ENCODE peak calls at places on chromosomes 12 and 14, in seven cellular contexts. One of them, this sample, is unnamed.

GRCh38 chr12:90995041-90995440 is 9.7 kb downstream of the EPYC start:
- DNase-seq in mesenteric fat pad: no peak
- DNase-seq in bronchial epithelial cell: peak
- DNase-seq in GM12865: no peak
- DNase-seq in suprapubic skin: no peak
- DNase-seq in fibroblast of gingiva: no peak
- DNase-seq in AG04450: no peak
- DNase-seq in this sample: no peak

GRCh38 chr14:89349196-89350008 is 67.6 kb downstream of the FOXN3 start:
- DNase-seq in suprapubic skin: no peak
- DNase-seq in mesenteric fat pad: no peak
- DNase-seq in bronchial epithelial cell: no peak
- DNase-seq in GM12865: no peak
- DNase-seq in AG04450: no peak
- DNase-seq in fibroblast of gingiva: no peak
- DNase-seq in this sample: peak

GRCh38 chr12:26205946-26206345 is 10.6 kb downstream of the SSPN start:
- DNase-seq in suprapubic skin: no peak
- DNase-seq in GM12865: no peak
- DNase-seq in mesenteric fat pad: no peak
- DNase-seq in bronchial epithelial cell: no peak
- DNase-seq in AG04450: no peak
- DNase-seq in fibroblast of gingiva: no peak
- DNase-seq in this sample: no peak

GRCh38 chr12:123721245-123721644 is 9.1 kb downstream of the ATP6V0A2 start:
- DNase-seq in fibroblast of gingiva: no peak
- DNase-seq in mesenteric fat pad: no peak
- DNase-seq in bronchial epithelial cell: no peak
- DNase-seq in suprapubic skin: no peak
- DNase-seq in GM12865: no peak
- DNase-seq in AG04450: no peak
- DNase-seq in this sample: no peak

GRCh38 chr12:96881608-96882007 is 25.4 kb upstream of the NEDD1 start:
- DNase-seq in suprapubic skin: no peak
- DNase-seq in GM12865: no peak
- DNase-seq in bronchial epithelial cell: no peak
- DNase-seq in fibroblast of gingiva: no peak
- DNase-seq in mesenteric fat pad: no peak
- DNase-seq in AG04450: no peak
- DNase-seq in this sample: no peak

GRCh38 chr12:131097247-131098177 is 143.8 kb downstream of the ADGRD1 start:
- DNase-seq in GM12865: no peak
- DNase-seq in mesenteric fat pad: peak
- DNase-seq in AG04450: no peak
- DNase-seq in suprapubic skin: peak
- DNase-seq in bronchial epithelial cell: no peak
- DNase-seq in fibroblast of gingiva: no peak
- DNase-seq in this sample: no peak

GRCh38 chr12:57983150-57983857 is 41.9 kb downstream of the ATP23 start:
- DNase-seq in AG04450: peak
- DNase-seq in suprapubic skin: no peak
- DNase-seq in mesenteric fat pad: no peak
- DNase-seq in fibroblast of gingiva: peak
- DNase-seq in GM12865: peak
- DNase-seq in bronchial epithelial cell: peak
- DNase-seq in this sample: peak

GRCh38 chr12:52896190-52897100 is 8.4 kb downstream of the KRT8 start:
- DNase-seq in AG04450: no peak
- DNase-seq in suprapubic skin: no peak
- DNase-seq in bronchial epithelial cell: no peak
- DNase-seq in mesenteric fat pad: no peak
- DNase-seq in fibroblast of gingiva: no peak
- DNase-seq in GM12865: no peak
- DNase-seq in this sample: no peak

GRCh38 chr12:25200703-25201102 is 5.7 kb downstream of the ETFRF1 start:
- DNase-seq in mesenteric fat pad: no peak
- DNase-seq in AG04450: no peak
- DNase-seq in suprapubic skin: no peak
- DNase-seq in bronchial epithelial cell: peak
- DNase-seq in GM12865: no peak
- DNase-seq in fibroblast of gingiva: peak
- DNase-seq in this sample: no peak

GRCh38 chr12:131865196-131865875 is 29.1 kb upstream of the ULK1 start:
- DNase-seq in bronchial epithelial cell: peak
- DNase-seq in suprapubic skin: no peak
- DNase-seq in mesenteric fat pad: no peak
- DNase-seq in GM12865: no peak
- DNase-seq in AG04450: no peak
- DNase-seq in fibroblast of gingiva: no peak
- DNase-seq in this sample: no peak

GRCh38 chr14:101578489-101578888 is 17.2 kb downstream of the DIO3 start:
- DNase-seq in suprapubic skin: no peak
- DNase-seq in bronchial epithelial cell: no peak
- DNase-seq in GM12865: no peak
- DNase-seq in AG04450: no peak
- DNase-seq in mesenteric fat pad: no peak
- DNase-seq in fibroblast of gingiva: no peak
- DNase-seq in this sample: no peak